ENCODE peak calls at places on chromosomes 3 and 15, in four cellular contexts. P is type B pancreatic cell, I is SHP77, K is foreskin fibroblast. G is an unnamed sample.

GRCh38 chr3:137121704-137122314 is 164.0 kb downstream of the IL20RB start:
- DNase-seq in P (no peak), I (peak), K (peak), G (no peak)

GRCh38 chr3:156676467-156677119 is 2.2 kb downstream of the TIPARP start:
- DNase-seq in P (no peak), I (peak), K (peak), G (no peak)

GRCh38 chr3:11161666-11162065 is 7.4 kb downstream of the HRH1 start:
- DNase-seq in P (no peak), I (no peak), K (no peak), G (no peak)

GRCh38 chr3:193470710-193471109 is 84.0 kb downstream of the ATP13A4 start:
- DNase-seq in P (no peak), I (no peak), K (no peak), G (no peak)

GRCh38 chr15:39133201-39133600 is 447.7 kb upstream of the THBS1 start:
- DNase-seq in P (no peak), I (no peak), K (peak), G (no peak)

GRCh38 chr3:87397210-87397609 is 120.8 kb upstream of the POU1F1 start:
- DNase-seq in P (no peak), I (no peak), K (peak), G (no peak)

GRCh38 chr3:130661116-130661515 is 85.5 kb downstream of the PIK3R4 start:
- DNase-seq in P (no peak), I (no peak), K (peak), G (no peak)

GRCh38 chr3:14602804-14603644 is 48.5 kb upstream of the CCDC174 start:
- DNase-seq in P (no peak), I (no peak), K (no peak), G (no peak)

GRCh38 chr3:107629556-107629955 is 106.8 kb downstream of the BBX start:
- DNase-seq in P (no peak), I (no peak), K (peak), G (no peak)

GRCh38 chr3:20648921-20649381 is 462.9 kb upstream of the SGO1 start:
- DNase-seq in P (no peak), I (no peak), K (peak), G (no peak)

GRCh38 chr3:69081583-69082262 is 1.6 kb upstream of the UBA3 start:
- DNase-seq in P (no peak), I (no peak), K (no peak), G (no peak)

GRCh38 chr15:76252249-76252648 is 59.0 kb downstream of the ETFA start:
- DNase-seq in P (no peak), I (no peak), K (no peak), G (no peak)

GRCh38 chr3:67819447-67819846 is 165.0 kb upstream of the SUCLG2 start:
- DNase-seq in P (no peak), I (no peak), K (no peak), G (no peak)